ENCODE peak calls at places on chromosomes 7 and 10, in seven cellular contexts. One of them, this sample, is unnamed.

GRCh38 chr7:18491871-18492270 is 3.7 kb upstream of the HDAC9 start:
- DNase-seq in natural killer cell: no peak
- DNase-seq in thoracic aorta: no peak
- DNase-seq in cardiac muscle cell: no peak
- DNase-seq in heart right ventricle: no peak
- DNase-seq in fibroblast of pulmonary artery: no peak
- DNase-seq in left ventricle myocardium inferior: no peak
- DNase-seq in this sample: no peak

GRCh38 chr7:117010375-117011133 is 57.3 kb downstream of the ST7 start:
- DNase-seq in natural killer cell: no peak
- DNase-seq in thoracic aorta: no peak
- DNase-seq in cardiac muscle cell: no peak
- DNase-seq in heart right ventricle: no peak
- DNase-seq in fibroblast of pulmonary artery: no peak
- DNase-seq in left ventricle myocardium inferior: no peak
- DNase-seq in this sample: no peak

GRCh38 chr10:130463876-130464360 is 327.7 kb downstream of the GLRX3 start:
- DNase-seq in natural killer cell: no peak
- DNase-seq in thoracic aorta: no peak
- DNase-seq in cardiac muscle cell: no peak
- DNase-seq in heart right ventricle: no peak
- DNase-seq in fibroblast of pulmonary artery: no peak
- DNase-seq in left ventricle myocardium inferior: no peak
- DNase-seq in this sample: no peak

GRCh38 chr10:122013311-122013780 is 24.4 kb downstream of the TACC2 start:
- DNase-seq in natural killer cell: no peak
- DNase-seq in thoracic aorta: no peak
- DNase-seq in cardiac muscle cell: no peak
- DNase-seq in heart right ventricle: peak; percentile 22
- DNase-seq in fibroblast of pulmonary artery: no peak
- DNase-seq in left ventricle myocardium inferior: no peak
- DNase-seq in this sample: no peak

GRCh38 chr10:93799309-93799708 is 41.6 kb downstream of the LGI1 start:
- DNase-seq in natural killer cell: no peak
- DNase-seq in thoracic aorta: no peak
- DNase-seq in cardiac muscle cell: no peak
- DNase-seq in heart right ventricle: no peak
- DNase-seq in fibroblast of pulmonary artery: no peak
- DNase-seq in left ventricle myocardium inferior: no peak
- DNase-seq in this sample: no peak

GRCh38 chr10:87867453-87867852 is 4.0 kb downstream of the PTEN start:
- DNase-seq in natural killer cell: no peak
- DNase-seq in thoracic aorta: no peak
- DNase-seq in cardiac muscle cell: no peak
- DNase-seq in heart right ventricle: no peak
- DNase-seq in fibroblast of pulmonary artery: no peak
- DNase-seq in left ventricle myocardium inferior: no peak
- DNase-seq in this sample: no peak

GRCh38 chr7:65216469-65216868 is 157.2 kb upstream of the ZNF92 start:
- DNase-seq in natural killer cell: peak; percentile 38
- DNase-seq in thoracic aorta: no peak
- DNase-seq in cardiac muscle cell: peak; percentile 41
- DNase-seq in heart right ventricle: peak; percentile 32
- DNase-seq in fibroblast of pulmonary artery: peak; percentile 48
- DNase-seq in left ventricle myocardium inferior: no peak
- DNase-seq in this sample: peak; percentile 61

GRCh38 chr10:131778842-131779241 is 122.0 kb upstream of the PPP2R2D start:
- DNase-seq in natural killer cell: no peak
- DNase-seq in thoracic aorta: no peak
- DNase-seq in cardiac muscle cell: no peak
- DNase-seq in heart right ventricle: no peak
- DNase-seq in fibroblast of pulmonary artery: no peak
- DNase-seq in left ventricle myocardium inferior: no peak
- DNase-seq in this sample: no peak

GRCh38 chr10:72954596-72955569 is at the start of gene PLA2G12B:
- DNase-seq in natural killer cell: no peak
- DNase-seq in thoracic aorta: no peak
- DNase-seq in cardiac muscle cell: no peak
- DNase-seq in heart right ventricle: no peak
- DNase-seq in fibroblast of pulmonary artery: no peak
- DNase-seq in left ventricle myocardium inferior: no peak
- DNase-seq in this sample: no peak

GRCh38 chr7:47931788-47932425 is 16.4 kb downstream of the PKD1L1 start:
- DNase-seq in natural killer cell: no peak
- DNase-seq in thoracic aorta: no peak
- DNase-seq in cardiac muscle cell: peak; percentile 43
- DNase-seq in heart right ventricle: no peak
- DNase-seq in fibroblast of pulmonary artery: peak; percentile 29
- DNase-seq in left ventricle myocardium inferior: no peak
- DNase-seq in this sample: no peak

GRCh38 chr7:25982684-25983083 is 169.3 kb upstream of the NFE2L3 start:
- DNase-seq in natural killer cell: no peak
- DNase-seq in thoracic aorta: no peak
- DNase-seq in cardiac muscle cell: no peak
- DNase-seq in heart right ventricle: no peak
- DNase-seq in fibroblast of pulmonary artery: no peak
- DNase-seq in left ventricle myocardium inferior: no peak
- DNase-seq in this sample: no peak

GRCh38 chr10:14507156-14507555 is 176.4 kb upstream of the FRMD4A start:
- DNase-seq in natural killer cell: no peak
- DNase-seq in thoracic aorta: no peak
- DNase-seq in cardiac muscle cell: no peak
- DNase-seq in heart right ventricle: no peak
- DNase-seq in fibroblast of pulmonary artery: no peak
- DNase-seq in left ventricle myocardium inferior: no peak
- DNase-seq in this sample: no peak

GRCh38 chr7:40720401-40720800 is 585.6 kb downstream of the SUGCT start:
- DNase-seq in natural killer cell: no peak
- DNase-seq in thoracic aorta: no peak
- DNase-seq in cardiac muscle cell: no peak
- DNase-seq in heart right ventricle: no peak
- DNase-seq in fibroblast of pulmonary artery: no peak
- DNase-seq in left ventricle myocardium inferior: no peak
- DNase-seq in this sample: no peak

GRCh38 chr7:156640949-156641485 is 443 bp downstream of the RNF32 start:
- DNase-seq in natural killer cell: peak; percentile 18
- DNase-seq in thoracic aorta: no peak
- DNase-seq in cardiac muscle cell: peak; percentile 35
- DNase-seq in heart right ventricle: peak; percentile 9
- DNase-seq in fibroblast of pulmonary artery: peak; percentile 28
- DNase-seq in left ventricle myocardium inferior: no peak
- DNase-seq in this sample: no peak

GRCh38 chr10:85862771-85863170 is 503.8 kb downstream of the GRID1 start:
- DNase-seq in natural killer cell: no peak
- DNase-seq in thoracic aorta: no peak
- DNase-seq in cardiac muscle cell: no peak
- DNase-seq in heart right ventricle: no peak
- DNase-seq in fibroblast of pulmonary artery: no peak
- DNase-seq in left ventricle myocardium inferior: no peak
- DNase-seq in this sample: no peak

GRCh38 chr10:43931308-43931930 is 282.7 kb upstream of the ZNF32 start:
- DNase-seq in natural killer cell: no peak
- DNase-seq in thoracic aorta: no peak
- DNase-seq in cardiac muscle cell: peak; percentile 45
- DNase-seq in heart right ventricle: no peak
- DNase-seq in fibroblast of pulmonary artery: peak; percentile 53
- DNase-seq in left ventricle myocardium inferior: no peak
- DNase-seq in this sample: no peak

GRCh38 chr7:128888756-128889095 is 21.8 kb downstream of the KCP start:
- DNase-seq in natural killer cell: no peak
- DNase-seq in thoracic aorta: no peak
- DNase-seq in cardiac muscle cell: no peak
- DNase-seq in heart right ventricle: no peak
- DNase-seq in fibroblast of pulmonary artery: no peak
- DNase-seq in left ventricle myocardium inferior: no peak
- DNase-seq in this sample: no peak

GRCh38 chr10:96478317-96478716 is 35.4 kb downstream of the TLL2 start:
- DNase-seq in natural killer cell: no peak
- DNase-seq in thoracic aorta: no peak
- DNase-seq in cardiac muscle cell: no peak
- DNase-seq in heart right ventricle: no peak
- DNase-seq in fibroblast of pulmonary artery: no peak
- DNase-seq in left ventricle myocardium inferior: no peak
- DNase-seq in this sample: no peak

GRCh38 chr10:62443866-62444265 is 69.7 kb downstream of the ZNF365 start:
- DNase-seq in natural killer cell: no peak
- DNase-seq in thoracic aorta: no peak
- DNase-seq in cardiac muscle cell: peak; percentile 65
- DNase-seq in heart right ventricle: no peak
- DNase-seq in fibroblast of pulmonary artery: peak; percentile 72
- DNase-seq in left ventricle myocardium inferior: no peak
- DNase-seq in this sample: no peak

GRCh38 chr10:112653215-112653614 is 206.2 kb downstream of the VTI1A start:
- DNase-seq in natural killer cell: no peak
- DNase-seq in thoracic aorta: no peak
- DNase-seq in cardiac muscle cell: no peak
- DNase-seq in heart right ventricle: no peak
- DNase-seq in fibroblast of pulmonary artery: no peak
- DNase-seq in left ventricle myocardium inferior: no peak
- DNase-seq in this sample: no peak

GRCh38 chr10:71547841-71548493 is 151.2 kb downstream of the CDH23 start:
- DNase-seq in natural killer cell: no peak
- DNase-seq in thoracic aorta: no peak
- DNase-seq in cardiac muscle cell: peak; percentile 85
- DNase-seq in heart right ventricle: peak; percentile 82
- DNase-seq in fibroblast of pulmonary artery: peak; percentile 64
- DNase-seq in left ventricle myocardium inferior: peak; percentile 75
- DNase-seq in this sample: no peak

GRCh38 chr10:46555713-46556514 is 544 bp downstream of the GPRIN2 start:
- DNase-seq in natural killer cell: peak; percentile 14
- DNase-seq in thoracic aorta: peak; percentile 1
- DNase-seq in cardiac muscle cell: no peak
- DNase-seq in heart right ventricle: no peak
- DNase-seq in fibroblast of pulmonary artery: no peak
- DNase-seq in left ventricle myocardium inferior: peak; percentile 19
- DNase-seq in this sample: peak; percentile 63

GRCh38 chr10:132497083-132497680 is 40.4 kb upstream of the INPP5A start:
- DNase-seq in natural killer cell: no peak
- DNase-seq in thoracic aorta: no peak
- DNase-seq in cardiac muscle cell: no peak
- DNase-seq in heart right ventricle: no peak
- DNase-seq in fibroblast of pulmonary artery: no peak
- DNase-seq in left ventricle myocardium inferior: no peak
- DNase-seq in this sample: no peak

GRCh38 chr7:11706666-11707605 is 125.1 kb downstream of the THSD7A start:
- DNase-seq in natural killer cell: no peak
- DNase-seq in thoracic aorta: no peak
- DNase-seq in cardiac muscle cell: no peak
- DNase-seq in heart right ventricle: no peak
- DNase-seq in fibroblast of pulmonary artery: no peak
- DNase-seq in left ventricle myocardium inferior: no peak
- DNase-seq in this sample: no peak

GRCh38 chr10:34922138-34922537 is 107.0 kb upstream of the PARD3 start:
- DNase-seq in natural killer cell: no peak
- DNase-seq in thoracic aorta: no peak
- DNase-seq in cardiac muscle cell: no peak
- DNase-seq in heart right ventricle: no peak
- DNase-seq in fibroblast of pulmonary artery: no peak
- DNase-seq in left ventricle myocardium inferior: no peak
- DNase-seq in this sample: no peak

GRCh38 chr7:90715067-90715466 is 118.9 kb downstream of the CDK14 start:
- DNase-seq in natural killer cell: no peak
- DNase-seq in thoracic aorta: no peak
- DNase-seq in cardiac muscle cell: no peak
- DNase-seq in heart right ventricle: no peak
- DNase-seq in fibroblast of pulmonary artery: no peak
- DNase-seq in left ventricle myocardium inferior: no peak
- DNase-seq in this sample: no peak

GRCh38 chr7:2518737-2519118 is 846 bp upstream of the LFNG start:
- DNase-seq in natural killer cell: no peak
- DNase-seq in thoracic aorta: no peak
- DNase-seq in cardiac muscle cell: no peak
- DNase-seq in heart right ventricle: no peak
- DNase-seq in fibroblast of pulmonary artery: no peak
- DNase-seq in left ventricle myocardium inferior: no peak
- DNase-seq in this sample: no peak

GRCh38 chr7:30862987-30863693 is 48.5 kb upstream of the AQP1 start:
- DNase-seq in natural killer cell: no peak
- DNase-seq in thoracic aorta: no peak
- DNase-seq in cardiac muscle cell: no peak
- DNase-seq in heart right ventricle: no peak
- DNase-seq in fibroblast of pulmonary artery: no peak
- DNase-seq in left ventricle myocardium inferior: no peak
- DNase-seq in this sample: no peak

GRCh38 chr10:15155978-15156377 is 12.5 kb downstream of the NMT2 start:
- DNase-seq in natural killer cell: no peak
- DNase-seq in thoracic aorta: no peak
- DNase-seq in cardiac muscle cell: no peak
- DNase-seq in heart right ventricle: no peak
- DNase-seq in fibroblast of pulmonary artery: no peak
- DNase-seq in left ventricle myocardium inferior: no peak
- DNase-seq in this sample: no peak

GRCh38 chr10:96507044-96507443 is 6.7 kb downstream of the TLL2 start:
- DNase-seq in natural killer cell: no peak
- DNase-seq in thoracic aorta: no peak
- DNase-seq in cardiac muscle cell: no peak
- DNase-seq in heart right ventricle: no peak
- DNase-seq in fibroblast of pulmonary artery: no peak
- DNase-seq in left ventricle myocardium inferior: no peak
- DNase-seq in this sample: no peak

GRCh38 chr7:80722596-80723141 is 84.2 kb downstream of the CD36 start:
- DNase-seq in natural killer cell: no peak
- DNase-seq in thoracic aorta: peak; percentile 64
- DNase-seq in cardiac muscle cell: peak; percentile 98
- DNase-seq in heart right ventricle: no peak
- DNase-seq in fibroblast of pulmonary artery: peak; percentile 99
- DNase-seq in left ventricle myocardium inferior: peak; percentile 20
- DNase-seq in this sample: no peak
- TF ChIP-seq CTCF in natural killer cell: no peak
- TF ChIP-seq CTCF in thoracic aorta: no peak
- TF ChIP-seq CTCF in cardiac muscle cell: no peak
- TF ChIP-seq CTCF in heart right ventricle: no peak
- TF ChIP-seq CTCF in fibroblast of pulmonary artery: no peak
- TF ChIP-seq CTCF in left ventricle myocardium inferior: no peak
- TF ChIP-seq CTCF in this sample: no peak

GRCh38 chr10:70544431-70545340 is 57.9 kb downstream of the PRF1 start:
- DNase-seq in natural killer cell: no peak
- DNase-seq in thoracic aorta: no peak
- DNase-seq in cardiac muscle cell: no peak
- DNase-seq in heart right ventricle: no peak
- DNase-seq in fibroblast of pulmonary artery: no peak
- DNase-seq in left ventricle myocardium inferior: no peak
- DNase-seq in this sample: no peak
- TF ChIP-seq CTCF in natural killer cell: no peak
- TF ChIP-seq CTCF in thoracic aorta: no peak
- TF ChIP-seq CTCF in cardiac muscle cell: no peak
- TF ChIP-seq CTCF in heart right ventricle: no peak
- TF ChIP-seq CTCF in fibroblast of pulmonary artery: no peak
- TF ChIP-seq CTCF in left ventricle myocardium inferior: no peak
- TF ChIP-seq CTCF in this sample: no peak

GRCh38 chr7:143914938-143915337 is 13.0 kb upstream of the TCAF1 start:
- DNase-seq in natural killer cell: no peak
- DNase-seq in thoracic aorta: no peak
- DNase-seq in cardiac muscle cell: no peak
- DNase-seq in heart right ventricle: no peak
- DNase-seq in fibroblast of pulmonary artery: no peak
- DNase-seq in left ventricle myocardium inferior: no peak
- DNase-seq in this sample: no peak
- TF ChIP-seq CTCF in natural killer cell: no peak
- TF ChIP-seq CTCF in thoracic aorta: no peak
- TF ChIP-seq CTCF in cardiac muscle cell: no peak
- TF ChIP-seq CTCF in heart right ventricle: peak; percentile 6
- TF ChIP-seq CTCF in fibroblast of pulmonary artery: no peak
- TF ChIP-seq CTCF in left ventricle myocardium inferior: no peak
- TF ChIP-seq CTCF in this sample: peak; percentile 21

GRCh38 chr10:80535671-80536360 is 1.9 kb upstream of the SH2D4B start:
- DNase-seq in natural killer cell: peak; percentile 71
- DNase-seq in thoracic aorta: no peak
- DNase-seq in cardiac muscle cell: peak; percentile 55
- DNase-seq in heart right ventricle: peak; percentile 70
- DNase-seq in fibroblast of pulmonary artery: no peak
- DNase-seq in left ventricle myocardium inferior: peak; percentile 65
- DNase-seq in this sample: peak; percentile 29
- TF ChIP-seq CTCF in natural killer cell: peak; percentile 84
- TF ChIP-seq CTCF in thoracic aorta: peak; percentile 48
- TF ChIP-seq CTCF in cardiac muscle cell: peak; percentile 56
- TF ChIP-seq CTCF in heart right ventricle: peak; percentile 80
- TF ChIP-seq CTCF in fibroblast of pulmonary artery: peak; percentile 7
- TF ChIP-seq CTCF in left ventricle myocardium inferior: peak; percentile 74
- TF ChIP-seq CTCF in this sample: peak; percentile 67